ENCODE peak calls at places on chromosomes 12 and 14, in ten cellular contexts. V, A, L, Z, Y, O, K, E, D and T are unnamed samples.

GRCh38 chr12:52020539-52021336 is 14.0 kb downstream of the TAMALIN start:
- DNase-seq in Y (no peak), Z (peak; percentile 54), O (peak; percentile 83), A (peak; percentile 73), D (no peak), E (no peak), L (peak; percentile 91), K (peak; percentile 31), V (peak; percentile 55), T (no peak)

GRCh38 chr12:54292931-54293241 is 7.9 kb downstream of the NFE2 start:
- DNase-seq in A (no peak), D (no peak), V (no peak), E (no peak), K (no peak), Y (no peak), Z (no peak), O (no peak), L (no peak), T (no peak)

GRCh38 chr14:64811676-64812075 is 68.0 kb downstream of the SPTB start:
- DNase-seq in Z (no peak), K (no peak), D (no peak), O (no peak), L (no peak), Y (no peak), A (no peak), V (no peak), E (no peak), T (no peak)

GRCh38 chr14:32382704-32383103 is 53.6 kb downstream of the AKAP6 start:
- DNase-seq in E (no peak), K (no peak), L (peak; percentile 36), Y (no peak), V (peak; percentile 19), D (peak; percentile 58), Z (no peak), A (no peak), O (peak; percentile 45), T (no peak)

GRCh38 chr12:90216815-90217214 is 508.2 kb upstream of the ATP2B1 start:
- DNase-seq in Z (no peak), E (no peak), D (no peak), A (no peak), V (peak; percentile 1), L (no peak), O (no peak), K (peak; percentile 47), Y (no peak), T (no peak)

GRCh38 chr12:65585648-65586420 is 238.4 kb upstream of the HMGA2 start:
- DNase-seq in L (no peak), V (no peak), Y (no peak), D (no peak), O (no peak), K (no peak), Z (no peak), E (no peak), A (no peak), T (no peak)

GRCh38 chr12:28089363-28089762 is 100.9 kb upstream of the CCDC91 start:
- DNase-seq in Y (no peak), D (no peak), L (peak; percentile 51), O (no peak), A (no peak), K (peak; percentile 47), Z (no peak), V (no peak), E (no peak), T (no peak)

GRCh38 chr14:80213602-80214001 is 2.3 kb upstream of the DIO2 start:
- DNase-seq in V (peak; percentile 46), Y (peak; percentile 46), L (peak; percentile 86), A (no peak), K (peak; percentile 46), Z (no peak), E (peak; percentile 43), D (no peak), O (peak; percentile 53), T (no peak)

GRCh38 chr12:28539691-28540323 is 349.6 kb downstream of the CCDC91 start:
- DNase-seq in L (no peak), V (no peak), Z (no peak), O (no peak), E (no peak), K (no peak), Y (peak; percentile 13), A (no peak), D (no peak), T (no peak)

GRCh38 chr14:78202178-78202577 is 32.0 kb downstream of the NRXN3 start:
- DNase-seq in O (no peak), D (no peak), L (no peak), V (peak; percentile 35), Z (no peak), E (no peak), A (no peak), K (no peak), Y (no peak), T (no peak)

GRCh38 chr14:89394920-89395319 is 22.1 kb downstream of the FOXN3 start:
- DNase-seq in Z (no peak), L (no peak), O (no peak), D (no peak), A (no peak), E (no peak), Y (no peak), V (no peak), K (no peak), T (no peak)

GRCh38 chr12:80936642-80937390 is 918 bp downstream of the LIN7A start:
- DNase-seq in K (peak; percentile 23), D (peak; percentile 67), A (peak; percentile 77), L (peak; percentile 87), V (peak; percentile 27), Y (peak; percentile 51), Z (no peak), E (peak; percentile 50), O (peak; percentile 75), T (no peak)

GRCh38 chr14:94946244-94946643 is 176.3 kb upstream of the GSC start:
- DNase-seq in K (no peak), L (no peak), Z (no peak), Y (no peak), D (no peak), E (no peak), O (no peak), V (no peak), A (no peak), T (no peak)

GRCh38 chr14:24775919-24776318 is 141.9 kb upstream of the GZMB start:
- DNase-seq in Z (no peak), D (no peak), V (no peak), Y (no peak), A (no peak), O (no peak), L (peak; percentile 20), K (no peak), E (no peak), T (no peak)

GRCh38 chr12:89797436-89797835 is 88.8 kb upstream of the ATP2B1 start:
- DNase-seq in D (no peak), V (no peak), L (no peak), Y (no peak), A (no peak), O (no peak), K (no peak), E (no peak), Z (no peak), T (no peak)

GRCh38 chr12:106586803-106587684 is 4.2 kb downstream of the RFX4 start:
- DNase-seq in Z (no peak), L (peak; percentile 87), Y (no peak), A (no peak), E (no peak), V (no peak), O (peak; percentile 62), D (no peak), K (no peak), T (no peak)

GRCh38 chr14:51643137-51643536 is 8.6 kb upstream of the FRMD6 start:
- DNase-seq in V (no peak), O (no peak), K (peak; percentile 77), Y (peak; percentile 72), Z (no peak), L (no peak), E (no peak), D (no peak), A (no peak), T (no peak)

GRCh38 chr12:131850856-131851559 is 22.8 kb downstream of the MMP17 start:
- DNase-seq in K (no peak), L (no peak), Y (no peak), Z (no peak), A (no peak), D (no peak), V (no peak), O (no peak), E (no peak), T (no peak)
- TF ChIP-seq CTCF in K (peak; percentile 81), L (no peak), Y (peak; percentile 42), Z (no peak), A (no peak), D (no peak), V (no peak), O (no peak), E (peak; percentile 75), T (peak; percentile 68)

DNA sequence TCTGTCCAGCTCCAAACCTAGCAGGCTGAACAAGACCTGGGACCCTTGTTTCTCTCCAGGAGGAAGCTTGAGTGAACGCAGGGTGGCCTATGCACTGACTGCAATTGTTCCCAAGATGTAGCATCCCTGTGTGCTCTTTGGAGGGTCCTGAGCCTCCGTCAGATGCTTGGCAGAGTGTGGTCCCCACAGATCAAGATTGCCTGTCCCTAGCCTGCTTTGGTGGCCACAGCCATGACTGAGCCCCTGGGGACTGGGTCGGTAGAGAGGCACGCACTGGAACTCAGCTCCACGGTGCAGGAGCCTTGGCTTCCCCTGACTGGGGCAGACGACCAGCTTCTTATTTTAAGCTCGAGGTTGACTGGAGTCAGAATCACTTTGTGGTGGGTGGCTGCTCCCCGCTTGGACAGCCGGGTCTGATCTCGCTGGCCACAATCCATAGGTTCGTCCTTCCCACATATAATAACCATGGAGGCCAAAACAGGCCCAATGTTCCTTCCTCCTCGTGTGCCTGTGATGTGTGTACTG is 97.8 kb downstream of the LGMN start:
- DNase-seq in L (no peak), Z (no peak), Y (no peak), V (no peak), D (no peak), K (no peak), O (no peak), A (no peak), E (no peak), T (no peak)
- H3K4me3 ChIP-seq in L (no peak overlapping the region), Z (peak overlapping the region; percentile 91), Y (no peak overlapping the region), V (no peak overlapping the region), D (no peak overlapping the region), K (no peak overlapping the region), O (no peak overlapping the region), A (no peak overlapping the region), E (no peak overlapping the region), T (no peak overlapping the region)

GRCh38 chr12:123389560-123390351 is 5.8 kb downstream of the KMT5A start:
- DNase-seq in A (peak; percentile 88), K (no peak), E (peak; percentile 76), Y (peak; percentile 36), Z (no peak), D (no peak), L (peak; percentile 74), V (peak; percentile 56), O (peak; percentile 91), T (no peak)
- TF ChIP-seq CTCF in A (no peak), K (no peak), E (no peak), Y (no peak), Z (no peak), D (no peak), L (no peak), V (no peak), O (no peak), T (peak; percentile 8)

DNA sequence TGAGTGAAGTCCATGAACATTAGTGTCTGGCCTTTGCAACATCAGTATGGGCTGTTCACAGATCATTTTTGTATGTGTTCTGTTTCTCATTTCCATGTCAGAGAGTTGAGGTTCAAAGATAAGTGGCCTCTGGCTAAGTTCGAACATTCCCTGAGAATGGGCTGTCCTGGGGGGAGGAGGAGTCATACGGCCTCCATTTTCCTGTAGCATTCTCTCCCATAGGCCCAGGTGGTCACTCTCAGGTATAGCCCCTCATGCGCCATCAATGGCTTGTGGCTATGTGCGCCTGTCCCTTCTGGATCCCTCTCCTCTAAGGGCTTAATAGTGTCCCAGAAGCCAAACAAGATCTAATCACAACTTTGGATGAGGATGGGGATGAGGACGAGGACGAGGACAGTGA is 165.0 kb downstream of the PAX9 start:
- DNase-seq in E (no peak), L (no peak), Z (no peak), V (no peak), Y (no peak), K (no peak), A (no peak), D (no peak), O (no peak), T (no peak)
- H3K4me3 ChIP-seq in E (no peak overlapping the region), L (no peak overlapping the region), Z (no peak overlapping the region), V (no peak overlapping the region), Y (no peak overlapping the region), K (no peak overlapping the region), A (no peak overlapping the region), D (no peak overlapping the region), O (no peak overlapping the region), T (no peak overlapping the region)